ENCODE peak calls at places on chromosomes 6 and 20, in five cellular contexts. J, G, V, D and K are unnamed samples.
A peak's percentile ranks its signal among the peaks of the same experiment; 100 is the strongest.

GRCh38 chr6:52394251-52394666 is 25.9 kb upstream of the EFHC1 start:
- DNase-seq in J (no peak), G (no peak), V (no peak), D (no peak), K (no peak)

GRCh38 chr6:21144928-21145327 is 448.6 kb upstream of the SOX4 start:
- DNase-seq in J (no peak), G (no peak), V (no peak), D (no peak), K (no peak)

GRCh38 chr20:58853976-58854637 is 1.6 kb downstream of the GNAS start:
- DNase-seq in J (no peak), G (no peak), V (no peak), D (no peak), K (no peak)

GRCh38 chr6:71608646-71609045 is 277.7 kb upstream of the RIMS1 start:
- DNase-seq in J (no peak), G (no peak), V (no peak), D (no peak), K (no peak)

GRCh38 chr6:90729057-90729456 is 142.2 kb upstream of the MAP3K7 start:
- DNase-seq in J (no peak), G (no peak), V (no peak), D (no peak), K (no peak)

GRCh38 chr6:117496383-117496990 is 14.0 kb downstream of the DCBLD1 start:
- DNase-seq in J (no peak), G (peak; percentile 90), V (no peak), D (no peak), K (peak; percentile 78)

GRCh38 chr6:121436966-121437756 is 1.7 kb downstream of the GJA1 start:
- DNase-seq in J (no peak), G (peak; percentile 40), V (no peak), D (no peak), K (peak; percentile 45)

GRCh38 chr6:40340196-40340595 is 247.0 kb downstream of the LRFN2 start:
- DNase-seq in J (no peak), G (no peak), V (no peak), D (no peak), K (no peak)

GRCh38 chr6:24140572-24140971 is 14.6 kb downstream of the NRSN1 start:
- DNase-seq in J (peak; percentile 34), G (no peak), V (no peak), D (no peak), K (no peak)

GRCh38 chr20:20677186-20677585 is 35.3 kb downstream of the RALGAPA2 start:
- DNase-seq in J (no peak), G (no peak), V (no peak), D (no peak), K (no peak)

GRCh38 chr20:43559147-43559477 is 285 bp downstream of the SGK2 start:
- DNase-seq in J (no peak), G (no peak), V (no peak), D (no peak), K (no peak)

GRCh38 chr6:72905705-72906478 is 284.0 kb downstream of the KCNQ5 start:
- DNase-seq in J (no peak), G (no peak), V (no peak), D (no peak), K (no peak)

GRCh38 chr6:16228709-16229665 is 9.4 kb upstream of the GMPR start:
- DNase-seq in J (no peak), G (no peak), V (no peak), D (no peak), K (no peak)

GRCh38 chr6:138508676-138508988 is 9.3 kb upstream of the NHSL1 start:
- DNase-seq in J (no peak), G (no peak), V (no peak), D (no peak), K (no peak)

GRCh38 chr6:152380993-152381898 is 255.9 kb downstream of the SYNE1 start:
- DNase-seq in J (peak; percentile 33), G (peak; percentile 97), V (no peak), D (peak; percentile 62), K (peak; percentile 100)

DNA sequence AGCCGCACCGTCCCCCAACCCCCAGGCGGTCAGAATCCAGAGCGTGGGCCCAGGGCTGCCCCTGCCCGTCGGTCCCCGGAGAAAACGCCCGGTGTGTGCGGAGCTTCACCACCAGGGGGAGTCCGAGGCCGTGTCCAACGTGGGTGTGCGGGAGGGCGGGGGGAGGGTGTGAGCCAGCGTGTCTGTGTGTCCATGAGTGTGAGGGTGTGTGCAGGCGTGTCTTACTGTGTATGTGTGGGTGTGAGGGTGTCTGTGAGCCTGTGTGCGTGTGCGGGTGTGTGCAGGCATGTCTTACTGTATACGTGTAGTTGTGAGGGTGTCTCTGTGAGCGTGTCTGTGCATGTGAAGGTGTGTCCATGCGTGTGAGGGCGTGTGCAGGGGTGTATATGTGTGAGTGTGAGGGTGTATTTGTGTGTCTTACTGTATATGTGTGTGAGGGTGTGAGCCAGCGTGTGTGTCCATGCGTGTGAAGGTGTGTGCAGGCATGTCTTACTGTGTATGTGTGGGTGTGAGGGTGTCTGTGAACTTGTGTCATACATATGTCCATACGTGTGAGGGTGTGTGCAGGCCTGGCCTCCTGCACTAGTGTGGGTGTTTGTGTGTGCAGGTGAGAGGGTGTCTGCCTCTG is 24.6 kb upstream of the GATA5 start:
- DNase-seq in J (peak; percentile 76), G (peak; percentile 20), V (peak; percentile 93), D (no peak), K (peak; percentile 50)
- H2AFZ ChIP-seq in J (no peak overlapping the region), G (peak overlapping the region; percentile 82), V (peak overlapping the region; percentile 25), D (no peak overlapping the region), K (no peak overlapping the region)

GRCh38 chr6:160248538-160248937 is 10.1 kb downstream of the SLC22A2 start:
- DNase-seq in J (no peak), G (no peak), V (no peak), D (no peak), K (peak; percentile 1)
- H2BK15ac ChIP-seq in J (no peak overlapping the region), G (no peak overlapping the region), V (no peak overlapping the region), D (no peak overlapping the region), K (no peak overlapping the region)

GRCh38 chr20:63289311-63290135 is 3.5 kb upstream of the COL20A1 start:
- DNase-seq in J (no peak), G (no peak), V (no peak), D (no peak), K (no peak)

GRCh38 chr20:63291811-63292210 is 1.2 kb upstream of the COL20A1 start:
- DNase-seq in J (no peak), G (no peak), V (no peak), D (no peak), K (no peak)

GRCh38 chr20:63290136-63290676 is 2.8 kb upstream of the COL20A1 start:
- DNase-seq in J (no peak), G (no peak), V (no peak), D (no peak), K (no peak)

GRCh38 chr20:63292292-63292701 is 689 bp upstream of the COL20A1 start:
- DNase-seq in J (no peak), G (no peak), V (no peak), D (no peak), K (no peak)

DNA sequence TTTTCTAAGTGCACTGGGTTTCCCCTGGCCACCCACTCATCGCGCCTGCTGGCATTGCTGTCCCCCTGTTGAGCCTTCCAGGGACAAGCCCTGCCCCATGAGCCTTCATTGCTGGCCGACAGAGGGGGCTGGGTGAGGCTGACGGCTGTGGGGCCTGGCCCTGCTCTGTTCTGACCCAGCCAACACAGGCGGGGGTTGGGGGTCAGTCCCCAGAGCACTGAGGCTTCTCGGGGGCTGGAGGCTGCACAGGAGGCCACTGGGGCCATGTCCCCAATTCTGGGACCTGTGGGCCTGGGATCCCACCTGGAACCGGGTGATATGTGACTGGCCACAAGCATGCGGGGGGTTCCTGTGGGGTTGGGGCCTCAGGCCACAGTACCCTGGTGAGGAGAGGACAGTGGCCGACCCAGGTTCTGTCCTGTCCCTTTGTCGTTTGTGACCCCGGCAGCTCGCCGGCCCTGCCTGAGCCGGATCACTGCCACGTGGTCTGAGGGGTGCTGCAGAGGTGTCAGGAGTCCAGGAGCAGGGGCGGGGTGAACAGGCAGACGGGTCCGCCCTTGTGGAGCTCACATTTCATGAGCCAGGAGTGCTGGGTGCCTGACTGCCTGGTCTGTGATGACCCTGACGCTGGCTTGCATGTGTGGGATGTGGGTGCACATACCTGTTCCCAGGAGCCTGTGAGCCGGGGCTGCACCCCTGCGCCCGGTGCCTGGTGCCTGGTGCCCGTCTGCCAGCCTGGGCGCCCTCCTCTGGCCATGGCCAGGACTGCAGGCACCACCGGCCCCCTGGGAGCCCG is 2.1 kb upstream of the COL20A1 start:
- DNase-seq in J (peak; percentile 85), G (peak; percentile 11), V (peak; percentile 98), D (peak; percentile 44), K (peak; percentile 46)
- H2AFZ ChIP-seq in J (no peak overlapping the region), G (no peak overlapping the region), V (no peak overlapping the region), D (no peak overlapping the region), K (no peak overlapping the region)

GRCh38 chr6:84227044-84227433 is 404 bp downstream of the CEP162 start:
- DNase-seq in J (no peak), G (no peak), V (no peak), D (no peak), K (no peak)
- H2BK15ac ChIP-seq in J (no peak overlapping the region), G (no peak overlapping the region), V (no peak overlapping the region), D (no peak overlapping the region), K (no peak overlapping the region)

GRCh38 chr6:56992703-56993102 is 37.8 kb downstream of the BEND6 start:
- DNase-seq in J (no peak), G (peak; percentile 3), V (no peak), D (no peak), K (no peak)
- H2AFZ ChIP-seq in J (no peak overlapping the region), G (no peak overlapping the region), V (no peak overlapping the region), D (no peak overlapping the region), K (no peak overlapping the region)

GRCh38 chr6:119535332-119535731 is 185.8 kb upstream of the MAN1A1 start:
- DNase-seq in J (no peak), G (no peak), V (no peak), D (no peak), K (no peak)

GRCh38 chr6:119539066-119539746 is 189.6 kb upstream of the MAN1A1 start:
- DNase-seq in J (no peak), G (no peak), V (no peak), D (no peak), K (no peak)

GRCh38 chr6:119536666-119537065 is 187.1 kb upstream of the MAN1A1 start:
- DNase-seq in J (no peak), G (no peak), V (no peak), D (no peak), K (no peak)

DNA sequence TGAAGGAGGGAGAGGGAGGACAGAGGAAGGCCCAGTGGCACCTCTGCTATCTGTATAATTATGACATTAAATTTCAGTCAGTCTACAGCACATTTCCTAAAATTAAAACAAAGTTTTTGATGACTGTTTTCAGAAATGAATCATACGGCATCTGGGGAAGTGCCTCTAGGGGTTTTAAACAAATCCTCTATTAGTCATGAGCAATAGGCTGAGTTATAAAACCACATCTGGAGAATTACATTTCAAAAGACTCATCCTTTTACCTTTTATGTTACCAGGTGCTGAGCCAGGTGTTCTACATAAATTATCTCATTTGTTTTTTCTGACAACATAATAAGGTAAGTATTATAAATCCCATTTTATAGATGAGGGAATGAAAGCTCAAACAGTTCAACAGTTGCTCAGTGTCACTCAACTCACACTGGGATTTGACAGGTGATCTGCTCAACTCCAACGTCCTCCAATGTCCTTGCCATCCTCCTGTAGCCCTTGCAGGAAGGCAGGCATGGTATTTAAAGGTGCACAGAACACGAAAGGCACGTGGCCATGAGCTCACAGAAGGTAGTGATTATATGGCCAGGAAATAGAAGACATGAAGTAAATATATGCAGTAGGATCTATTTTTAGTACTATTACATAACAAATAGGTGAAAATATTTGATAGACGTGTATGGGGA is 184.2 kb upstream of the MAN1A1 start:
- DNase-seq in J (no peak), G (peak; percentile 82), V (no peak), D (no peak), K (peak; percentile 21)
- H2BK15ac ChIP-seq in J (no peak overlapping the region), G (peak overlapping the region; percentile 88), V (no peak overlapping the region), D (no peak overlapping the region), K (no peak overlapping the region)

GRCh38 chr6:6696867-6697531 is 108.5 kb downstream of the LY86 start:
- DNase-seq in J (peak; percentile 76), G (peak; percentile 65), V (peak; percentile 88), D (peak; percentile 77), K (peak; percentile 73)
- H2AFZ ChIP-seq in J (no peak overlapping the region), G (peak overlapping the region; percentile 29), V (no peak overlapping the region), D (peak overlapping the region; percentile 34), K (no peak overlapping the region)